ENCODE peak calls at places on chromosomes 12 and 14, in six cellular contexts. One of them, this sample, is unnamed. For H3K4me1, the result is how much of the 10 kb centered on the place peaks cover.

GRCh38 chr14:51554339-51554920 is 97.3 kb upstream of the FRMD6 start:
- DNase-seq in ovary: no peak
- DNase-seq in CD4-positive, CD25-positive, alpha-beta regulatory T cell: no peak
- DNase-seq in cardiac muscle cell: no peak
- DNase-seq in OCI-LY7: no peak
- DNase-seq in HAP-1: no peak
- DNase-seq in this sample: no peak

GRCh38 chr12:71024281-71024680 is 103.7 kb upstream of the PTPRR start:
- DNase-seq in ovary: no peak
- DNase-seq in cardiac muscle cell: no peak
- DNase-seq in CD4-positive, CD25-positive, alpha-beta regulatory T cell: no peak
- DNase-seq in OCI-LY7: no peak
- DNase-seq in HAP-1: no peak
- DNase-seq in this sample: no peak

GRCh38 chr14:57057803-57058202 is 210.9 kb downstream of the EXOC5 start:
- DNase-seq in OCI-LY7: no peak
- DNase-seq in cardiac muscle cell: no peak
- DNase-seq in HAP-1: no peak
- DNase-seq in ovary: no peak
- DNase-seq in CD4-positive, CD25-positive, alpha-beta regulatory T cell: no peak
- DNase-seq in this sample: no peak

GRCh38 chr12:105162174-105162573 is 54.6 kb downstream of the WASHC4 start:
- DNase-seq in CD4-positive, CD25-positive, alpha-beta regulatory T cell: no peak
- DNase-seq in OCI-LY7: no peak
- DNase-seq in HAP-1: no peak
- DNase-seq in cardiac muscle cell: no peak
- DNase-seq in ovary: no peak
- DNase-seq in this sample: no peak

GRCh38 chr12:31600252-31600651 is 9.3 kb upstream of the DENND5B start:
- DNase-seq in CD4-positive, CD25-positive, alpha-beta regulatory T cell: no peak
- DNase-seq in HAP-1: no peak
- DNase-seq in OCI-LY7: peak
- DNase-seq in cardiac muscle cell: no peak
- DNase-seq in ovary: no peak
- DNase-seq in this sample: no peak

GRCh38 chr14:80003138-80003537 is 208.2 kb downstream of the DIO2 start:
- DNase-seq in ovary: no peak
- DNase-seq in HAP-1: no peak
- DNase-seq in CD4-positive, CD25-positive, alpha-beta regulatory T cell: no peak
- DNase-seq in OCI-LY7: no peak
- DNase-seq in cardiac muscle cell: no peak
- DNase-seq in this sample: no peak

GRCh38 chr12:78157199-78157598 is 326.5 kb downstream of the NAV3 start:
- DNase-seq in cardiac muscle cell: no peak
- DNase-seq in OCI-LY7: no peak
- DNase-seq in ovary: no peak
- DNase-seq in HAP-1: no peak
- DNase-seq in CD4-positive, CD25-positive, alpha-beta regulatory T cell: no peak
- DNase-seq in this sample: no peak

GRCh38 chr14:91100086-91100485 is 13.8 kb upstream of the DGLUCY start:
- DNase-seq in CD4-positive, CD25-positive, alpha-beta regulatory T cell: no peak
- DNase-seq in cardiac muscle cell: no peak
- DNase-seq in HAP-1: no peak
- DNase-seq in ovary: no peak
- DNase-seq in OCI-LY7: no peak
- DNase-seq in this sample: no peak

GRCh38 chr14:93301821-93302447 is 30.9 kb downstream of the BTBD7 start:
- DNase-seq in OCI-LY7: no peak
- DNase-seq in cardiac muscle cell: peak
- DNase-seq in CD4-positive, CD25-positive, alpha-beta regulatory T cell: no peak
- DNase-seq in ovary: no peak
- DNase-seq in HAP-1: peak
- DNase-seq in this sample: no peak

GRCh38 chr14:44162197-44162596 is 344.9 kb downstream of the FSCB start:
- DNase-seq in OCI-LY7: peak
- DNase-seq in CD4-positive, CD25-positive, alpha-beta regulatory T cell: no peak
- DNase-seq in cardiac muscle cell: no peak
- DNase-seq in ovary: no peak
- DNase-seq in HAP-1: no peak
- DNase-seq in this sample: no peak

GRCh38 chr14:91418387-91419043 is 895 bp upstream of the CCDC88C start:
- DNase-seq in ovary: peak
- DNase-seq in cardiac muscle cell: peak
- DNase-seq in HAP-1: peak
- DNase-seq in CD4-positive, CD25-positive, alpha-beta regulatory T cell: peak
- DNase-seq in OCI-LY7: peak
- DNase-seq in this sample: peak

GRCh38 chr12:65449400-65449799 is 170.9 kb downstream of the MSRB3 start:
- DNase-seq in CD4-positive, CD25-positive, alpha-beta regulatory T cell: no peak
- DNase-seq in ovary: no peak
- DNase-seq in HAP-1: peak
- DNase-seq in cardiac muscle cell: no peak
- DNase-seq in OCI-LY7: no peak
- DNase-seq in this sample: no peak

GRCh38 chr12:20350495-20350894 is 17.8 kb upstream of the PDE3A start:
- DNase-seq in OCI-LY7: no peak
- DNase-seq in HAP-1: no peak
- DNase-seq in cardiac muscle cell: no peak
- DNase-seq in ovary: no peak
- DNase-seq in CD4-positive, CD25-positive, alpha-beta regulatory T cell: no peak
- DNase-seq in this sample: no peak

GRCh38 chr14:61211476-61212262 is 69.5 kb downstream of the TMEM30B start:
- DNase-seq in OCI-LY7: no peak
- DNase-seq in cardiac muscle cell: no peak
- DNase-seq in HAP-1: no peak
- DNase-seq in CD4-positive, CD25-positive, alpha-beta regulatory T cell: no peak
- DNase-seq in ovary: no peak
- DNase-seq in this sample: no peak

GRCh38 chr12:94100254-94100653 is 48.1 kb upstream of the PLXNC1 start:
- DNase-seq in HAP-1: no peak
- DNase-seq in OCI-LY7: no peak
- DNase-seq in cardiac muscle cell: no peak
- DNase-seq in CD4-positive, CD25-positive, alpha-beta regulatory T cell: no peak
- DNase-seq in ovary: no peak
- DNase-seq in this sample: no peak

GRCh38 chr14:91780452-91780851 is 48.6 kb upstream of the CATSPERB start:
- DNase-seq in ovary: no peak
- DNase-seq in CD4-positive, CD25-positive, alpha-beta regulatory T cell: no peak
- DNase-seq in OCI-LY7: no peak
- DNase-seq in HAP-1: no peak
- DNase-seq in cardiac muscle cell: no peak
- DNase-seq in this sample: no peak

DNA sequence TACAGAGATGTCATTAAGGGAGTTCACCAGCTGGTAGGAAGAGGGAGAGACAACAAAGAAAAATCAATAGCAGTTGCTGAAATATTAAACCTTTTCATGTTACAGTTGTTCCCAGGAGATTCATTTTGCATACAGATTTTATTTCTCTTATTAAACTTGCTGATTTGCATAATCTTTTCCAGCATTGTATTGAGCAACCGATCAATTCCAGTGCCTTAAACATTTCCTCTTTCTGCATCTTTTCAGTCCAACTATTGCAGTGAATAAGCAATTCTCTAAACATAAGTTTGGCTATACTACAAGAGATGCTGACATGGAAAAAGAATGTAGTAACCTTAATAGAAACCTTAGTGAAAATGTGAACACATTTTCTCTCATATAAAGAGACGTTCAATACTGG is 270.4 kb downstream of the SLC6A15 start:
- DNase-seq in cardiac muscle cell: no peak
- DNase-seq in HAP-1: no peak
- DNase-seq in ovary: no peak
- DNase-seq in CD4-positive, CD25-positive, alpha-beta regulatory T cell: no peak
- DNase-seq in OCI-LY7: no peak
- DNase-seq in this sample: no peak
- H3K4me1 ChIP-seq in cardiac muscle cell: under half
- H3K4me1 ChIP-seq in HAP-1: half or more
- H3K4me1 ChIP-seq in ovary: under half
- H3K4me1 ChIP-seq in CD4-positive, CD25-positive, alpha-beta regulatory T cell: under half
- H3K4me1 ChIP-seq in OCI-LY7: under half
- H3K4me1 ChIP-seq in this sample: under half

GRCh38 chr12:14767617-14768016 is 35.7 kb downstream of the WBP11 start:
- DNase-seq in OCI-LY7: no peak
- DNase-seq in ovary: no peak
- DNase-seq in CD4-positive, CD25-positive, alpha-beta regulatory T cell: no peak
- DNase-seq in cardiac muscle cell: no peak
- DNase-seq in HAP-1: no peak
- DNase-seq in this sample: no peak
- H3K4me3 ChIP-seq in OCI-LY7: peak
- H3K4me3 ChIP-seq in ovary: no peak
- H3K4me3 ChIP-seq in CD4-positive, CD25-positive, alpha-beta regulatory T cell: peak
- H3K4me3 ChIP-seq in cardiac muscle cell: no peak
- H3K4me3 ChIP-seq in HAP-1: no peak
- H3K4me3 ChIP-seq in this sample: no peak

DNA sequence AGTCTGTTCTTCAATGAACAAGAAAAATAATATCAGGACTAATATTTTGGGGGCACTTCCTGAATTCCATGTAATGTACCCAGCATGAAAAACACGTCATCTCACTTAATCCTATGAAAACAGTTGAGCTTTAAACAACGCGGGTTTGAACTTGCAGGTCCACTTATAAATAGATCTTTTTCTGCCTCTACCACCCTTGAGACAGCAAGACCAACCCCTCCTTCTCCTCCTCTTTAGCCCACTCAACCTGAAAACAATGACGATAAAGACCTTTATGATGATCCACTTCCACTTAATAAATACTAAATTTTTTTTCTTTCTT is 203.9 kb upstream of the KRR1 start:
- DNase-seq in cardiac muscle cell: no peak
- DNase-seq in ovary: no peak
- DNase-seq in OCI-LY7: no peak
- DNase-seq in CD4-positive, CD25-positive, alpha-beta regulatory T cell: no peak
- DNase-seq in HAP-1: no peak
- DNase-seq in this sample: no peak
- H3K4me1 ChIP-seq in cardiac muscle cell: under half
- H3K4me1 ChIP-seq in ovary: under half
- H3K4me1 ChIP-seq in OCI-LY7: under half
- H3K4me1 ChIP-seq in CD4-positive, CD25-positive, alpha-beta regulatory T cell: under half
- H3K4me1 ChIP-seq in HAP-1: under half
- H3K4me1 ChIP-seq in this sample: under half

GRCh38 chr12:4203772-4204376 is 69.7 kb upstream of the CCND2 start:
- DNase-seq in CD4-positive, CD25-positive, alpha-beta regulatory T cell: no peak
- DNase-seq in ovary: no peak
- DNase-seq in cardiac muscle cell: no peak
- DNase-seq in HAP-1: no peak
- DNase-seq in OCI-LY7: no peak
- DNase-seq in this sample: no peak
- H3K4me3 ChIP-seq in CD4-positive, CD25-positive, alpha-beta regulatory T cell: no peak
- H3K4me3 ChIP-seq in ovary: no peak
- H3K4me3 ChIP-seq in cardiac muscle cell: no peak
- H3K4me3 ChIP-seq in HAP-1: no peak
- H3K4me3 ChIP-seq in OCI-LY7: no peak
- H3K4me3 ChIP-seq in this sample: no peak

DNA sequence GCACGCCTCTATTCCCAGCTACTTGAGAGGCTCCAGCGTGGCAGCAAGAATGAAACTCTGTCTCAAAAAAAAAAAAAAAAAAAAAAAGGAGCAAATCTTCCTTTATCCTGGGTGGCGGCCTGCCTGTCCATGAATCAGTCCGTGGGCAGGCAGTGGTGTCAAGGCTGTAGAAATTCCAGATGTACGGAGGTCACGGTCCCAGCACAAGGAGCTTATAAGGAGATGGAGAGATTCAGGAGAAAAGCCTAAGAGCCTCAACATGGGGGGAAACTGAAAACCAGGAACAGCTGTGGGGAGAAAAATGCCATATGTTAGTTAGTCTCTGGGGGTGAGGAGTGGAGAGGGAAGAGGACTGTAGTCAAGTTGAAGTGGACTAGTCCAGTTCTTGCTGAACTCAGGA is 130.5 kb upstream of the CRY1 start:
- DNase-seq in OCI-LY7: no peak
- DNase-seq in HAP-1: no peak
- DNase-seq in CD4-positive, CD25-positive, alpha-beta regulatory T cell: no peak
- DNase-seq in ovary: no peak
- DNase-seq in cardiac muscle cell: no peak
- DNase-seq in this sample: no peak
- H3K4me1 ChIP-seq in OCI-LY7: under half
- H3K4me1 ChIP-seq in HAP-1: under half
- H3K4me1 ChIP-seq in CD4-positive, CD25-positive, alpha-beta regulatory T cell: under half
- H3K4me1 ChIP-seq in ovary: under half
- H3K4me1 ChIP-seq in cardiac muscle cell: under half
- H3K4me1 ChIP-seq in this sample: under half

GRCh38 chr12:59382678-59383425 is 213.0 kb upstream of the SLC16A7 start:
- DNase-seq in HAP-1: no peak
- DNase-seq in ovary: no peak
- DNase-seq in cardiac muscle cell: no peak
- DNase-seq in CD4-positive, CD25-positive, alpha-beta regulatory T cell: no peak
- DNase-seq in OCI-LY7: no peak
- DNase-seq in this sample: no peak
- H3K4me3 ChIP-seq in HAP-1: no peak
- H3K4me3 ChIP-seq in ovary: no peak
- H3K4me3 ChIP-seq in cardiac muscle cell: no peak
- H3K4me3 ChIP-seq in CD4-positive, CD25-positive, alpha-beta regulatory T cell: peak
- H3K4me3 ChIP-seq in OCI-LY7: no peak
- H3K4me3 ChIP-seq in this sample: no peak

GRCh38 chr14:68758301-68758700 is 34.6 kb downstream of the ZFP36L1 start:
- DNase-seq in CD4-positive, CD25-positive, alpha-beta regulatory T cell: no peak
- DNase-seq in ovary: no peak
- DNase-seq in cardiac muscle cell: no peak
- DNase-seq in OCI-LY7: no peak
- DNase-seq in HAP-1: no peak
- DNase-seq in this sample: no peak
- H3K4me1 ChIP-seq in CD4-positive, CD25-positive, alpha-beta regulatory T cell: under half
- H3K4me1 ChIP-seq in ovary: under half
- H3K4me1 ChIP-seq in cardiac muscle cell: half or more
- H3K4me1 ChIP-seq in OCI-LY7: under half
- H3K4me1 ChIP-seq in HAP-1: under half
- H3K4me1 ChIP-seq in this sample: under half

GRCh38 chr12:16034136-16034817 is 123.1 kb downstream of the DERA start:
- DNase-seq in CD4-positive, CD25-positive, alpha-beta regulatory T cell: no peak
- DNase-seq in ovary: no peak
- DNase-seq in OCI-LY7: no peak
- DNase-seq in cardiac muscle cell: no peak
- DNase-seq in HAP-1: no peak
- DNase-seq in this sample: no peak
- H3K4me3 ChIP-seq in CD4-positive, CD25-positive, alpha-beta regulatory T cell: no peak
- H3K4me3 ChIP-seq in ovary: no peak
- H3K4me3 ChIP-seq in OCI-LY7: no peak
- H3K4me3 ChIP-seq in cardiac muscle cell: no peak
- H3K4me3 ChIP-seq in HAP-1: no peak
- H3K4me3 ChIP-seq in this sample: no peak

DNA sequence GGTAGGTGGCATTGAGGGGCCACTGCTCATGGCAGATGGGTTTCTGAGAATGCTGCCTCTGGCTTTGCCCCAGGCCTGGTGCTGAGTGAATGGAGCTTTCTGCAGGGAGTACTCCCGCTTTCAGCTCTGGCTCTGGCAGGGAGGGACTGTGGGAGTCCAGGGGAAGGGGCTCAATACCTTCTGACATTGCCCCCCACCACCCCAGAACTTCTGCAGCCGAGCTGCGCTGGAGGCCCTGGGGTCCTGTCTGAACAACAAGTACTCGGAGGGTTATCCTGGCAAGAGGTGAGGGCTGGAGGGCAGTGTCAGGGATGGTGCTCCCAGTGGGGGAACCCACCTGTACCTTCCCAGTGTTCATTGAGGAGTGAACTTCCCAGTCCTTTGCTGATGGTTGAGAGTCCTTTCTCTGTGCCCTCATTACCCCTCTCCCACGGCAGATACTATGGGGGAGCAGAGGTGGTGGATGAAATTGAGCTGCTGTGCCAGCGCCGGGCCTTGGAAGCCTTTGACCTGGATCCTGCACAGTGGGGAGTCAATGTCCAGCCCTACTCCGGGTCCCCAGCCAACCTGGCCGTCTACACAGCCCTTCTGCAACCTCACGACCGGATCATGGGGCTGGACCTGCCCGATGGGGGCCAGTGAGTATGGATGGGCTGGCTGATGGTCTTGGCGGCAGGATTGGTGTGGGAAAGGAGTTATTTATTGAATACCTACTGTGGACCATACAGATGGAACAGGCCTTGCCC is 1.9 kb downstream of the SHMT2 start:
- DNase-seq in ovary: no peak
- DNase-seq in CD4-positive, CD25-positive, alpha-beta regulatory T cell: no peak
- DNase-seq in HAP-1: no peak
- DNase-seq in cardiac muscle cell: no peak
- DNase-seq in OCI-LY7: no peak
- DNase-seq in this sample: no peak
- H3K4me1 ChIP-seq in ovary: under half
- H3K4me1 ChIP-seq in CD4-positive, CD25-positive, alpha-beta regulatory T cell: half or more
- H3K4me1 ChIP-seq in HAP-1: under half
- H3K4me1 ChIP-seq in cardiac muscle cell: under half
- H3K4me1 ChIP-seq in OCI-LY7: under half
- H3K4me1 ChIP-seq in this sample: half or more

This sample was measured in CD4-positive, alpha-beta memory T cell.